ENCODE peak calls at places on chromosomes 11 and 22, in five cellular contexts. V, E, Z, T and Y are unnamed samples.

GRCh38 chr11:76266269-76266668 is 60.0 kb upstream of the WNT11 start:
- DNase-seq in Z (no peak), E (peak), V (peak), T (no peak), Y (peak)

GRCh38 chr11:120055646-120056045 is 82.3 kb downstream of the TRIM29 start:
- DNase-seq in E (peak), T (no peak), V (no peak), Z (no peak), Y (no peak)

GRCh38 chr11:38160433-38160832 is 1562.4 kb upstream of the RAG2 start:
- DNase-seq in E (no peak), T (no peak), Z (no peak), V (no peak), Y (no peak)

GRCh38 chr11:86463955-86464354 is 89.3 kb downstream of the CCDC81 start:
- DNase-seq in E (no peak), V (no peak), Z (no peak), T (no peak), Y (no peak)

GRCh38 chr22:22752556-22753477 is 108.4 kb downstream of the GGTLC2 start:
- DNase-seq in T (peak), E (peak), V (no peak), Z (no peak), Y (peak)

GRCh38 chr11:1203505-1204271 is 19.2 kb upstream of the MUC5B start:
- DNase-seq in V (no peak), E (no peak), T (no peak), Z (no peak), Y (no peak)

GRCh38 chr22:43341565-43341964 is 1.6 kb downstream of the SCUBE1 start:
- DNase-seq in E (no peak), Z (no peak), T (no peak), V (no peak), Y (no peak)

GRCh38 chr22:32801001-32801435 is 487 bp upstream of the TIMP3 start:
- DNase-seq in Z (no peak), V (no peak), E (no peak), T (no peak), Y (no peak)

GRCh38 chr11:132632641-132633124 is 899.6 kb downstream of the OPCML start:
- DNase-seq in T (no peak), E (peak), V (peak), Z (no peak), Y (peak)

GRCh38 chr11:70522613-70523311 is 124.4 kb downstream of the CTTN start:
- DNase-seq in E (no peak), Z (no peak), T (no peak), V (no peak), Y (no peak)